ENCODE peak calls at places on chromosomes 13 and 19, in eight cellular contexts. Z is A549, A is K562, E is upper lobe of left lung, N is stomach, V is ovary, F is SK-N-SH, O is transverse colon. R is an unnamed sample. For H3K4me1, the result is how much of the 10 kb centered on the place peaks cover.

GRCh38 chr13:24995225-24995804 is 100.6 kb upstream of the PABPC3 start:
- DNase-seq in O (peak), Z (peak), F (peak), N (peak), E (peak), V (peak), A (peak), R (peak)

GRCh38 chr19:33194884-33195710 is 967 bp downstream of the LRP3 start:
- DNase-seq in A (no peak), E (no peak), N (peak), O (peak), V (peak), F (peak), Z (peak), R (no peak)

GRCh38 chr13:113064534-113065405 is 40.8 kb upstream of the F7 start:
- DNase-seq in E (no peak), F (no peak), V (no peak), N (no peak), O (no peak), A (peak), Z (peak), R (no peak)

GRCh38 chr19:42242071-42242511 is 311 bp downstream of the GSK3A start:
- DNase-seq in V (no peak), A (no peak), E (no peak), Z (no peak), N (no peak), F (peak), O (no peak), R (no peak)

GRCh38 chr13:35165205-35165604 is 223.1 kb downstream of the NBEA start:
- DNase-seq in Z (no peak), V (no peak), O (no peak), N (no peak), E (no peak), A (no peak), F (no peak), R (no peak)

GRCh38 chr19:9075064-9075964 is 11.5 kb upstream of the OR1M1 start:
- DNase-seq in A (peak), F (peak), N (peak), E (peak), V (peak), Z (peak), O (peak), R (peak)

GRCh38 chr19:315811-316210 is 24.6 kb upstream of the PLPP2 start:
- DNase-seq in V (no peak), O (no peak), A (no peak), Z (no peak), F (no peak), E (no peak), N (no peak), R (no peak)

GRCh38 chr19:12974301-12975220 is 5.2 kb downstream of the DAND5 start:
- DNase-seq in O (no peak), A (peak), Z (no peak), F (peak), V (peak), N (no peak), E (no peak), R (no peak)

GRCh38 chr19:33805840-33806433 is 9.3 kb downstream of the KCTD15 start:
- DNase-seq in O (no peak), Z (no peak), V (no peak), E (no peak), F (no peak), A (no peak), N (no peak), R (no peak)

GRCh38 chr13:102839462-102839861 is 6.4 kb upstream of the ERCC5 start:
- DNase-seq in O (no peak), V (no peak), E (no peak), Z (no peak), A (no peak), F (no peak), N (no peak), R (no peak)

GRCh38 chr13:70183041-70183440 is 74.8 kb upstream of the KLHL1 start:
- DNase-seq in N (no peak), O (no peak), Z (peak), V (no peak), A (no peak), F (no peak), E (no peak), R (no peak)

GRCh38 chr13:100827489-100828000 is 152.9 kb upstream of the TMTC4 start:
- DNase-seq in V (no peak), E (no peak), A (no peak), O (no peak), F (no peak), N (no peak), Z (no peak), R (no peak)

GRCh38 chr13:24683833-24684599 is 3.8 kb downstream of the ATP12A start:
- DNase-seq in E (peak), A (peak), F (peak), Z (peak), N (peak), V (no peak), O (peak), R (no peak)

GRCh38 chr13:85386424-85386823 is 412.8 kb downstream of the SLITRK6 start:
- DNase-seq in E (no peak), F (peak), A (no peak), Z (peak), O (no peak), N (no peak), V (no peak), R (no peak)

GRCh38 chr13:26230703-26231102 is 8.6 kb upstream of the RNF6 start:
- DNase-seq in Z (no peak), V (no peak), O (no peak), N (no peak), E (no peak), F (peak), A (no peak), R (no peak)

GRCh38 chr19:5957132-5957531 is 20.8 kb downstream of the RANBP3 start:
- DNase-seq in N (no peak), A (no peak), Z (no peak), F (no peak), E (no peak), V (no peak), O (no peak), R (no peak)

GRCh38 chr13:99986751-99987150 is 5.2 kb downstream of the ZIC2 start:
- DNase-seq in Z (no peak), O (no peak), F (no peak), V (no peak), E (no peak), N (no peak), A (no peak), R (no peak)

GRCh38 chr13:96172066-96172465 is 82.2 kb downstream of the HS6ST3 start:
- DNase-seq in E (no peak), Z (no peak), F (no peak), O (no peak), A (no peak), N (no peak), V (no peak), R (no peak)

GRCh38 chr13:19596960-19597361 is 35.6 kb upstream of the TPTE2 start:
- DNase-seq in E (no peak), A (no peak), N (no peak), O (no peak), Z (peak), F (no peak), V (no peak), R (no peak)

GRCh38 chr19:35462476-35462953 is 14.5 kb downstream of the FFAR2 start:
- DNase-seq in O (peak), F (no peak), E (peak), Z (no peak), A (no peak), V (no peak), N (no peak), R (no peak)

GRCh38 chr13:85586422-85586831 is 212.8 kb downstream of the SLITRK6 start:
- DNase-seq in E (no peak), A (no peak), N (no peak), V (no peak), F (no peak), Z (peak), O (no peak), R (no peak)

GRCh38 chr13:23146811-23147245 is 34.0 kb upstream of the SGCG start:
- DNase-seq in V (no peak), F (no peak), Z (no peak), E (no peak), O (no peak), N (no peak), A (no peak), R (no peak)

GRCh38 chr13:23147264-23147663 is 33.5 kb upstream of the SGCG start:
- DNase-seq in F (no peak), A (no peak), E (no peak), O (no peak), V (no peak), Z (no peak), N (no peak), R (no peak)

GRCh38 chr13:23141964-23142363 is 38.8 kb upstream of the SGCG start:
- DNase-seq in F (no peak), A (no peak), N (no peak), E (no peak), Z (no peak), V (no peak), O (no peak), R (no peak)

GRCh38 chr13:23147827-23148226 is 33.0 kb upstream of the SGCG start:
- DNase-seq in F (no peak), A (no peak), E (no peak), Z (no peak), N (no peak), O (no peak), V (no peak), R (no peak)
- TF ChIP-seq EP300 in F (no peak), A (no peak), E (no peak), Z (no peak), N (no peak), O (no peak), V (no peak), R (no peak)

GRCh38 chr19:58406818-58407657 is 1.4 kb upstream of the ZNF584 start:
- DNase-seq in V (peak), F (no peak), E (no peak), Z (peak), N (no peak), O (no peak), A (no peak), R (no peak)
- TF ChIP-seq CTCF in V (no peak), F (peak), E (peak), Z (peak), N (no peak), O (no peak), A (peak), R (peak)

GRCh38 chr19:15430526-15431120 is 11.8 kb upstream of the AKAP8L start:
- DNase-seq in A (no peak), N (no peak), V (no peak), E (no peak), O (no peak), F (no peak), Z (no peak), R (no peak)
- H3K4me1 ChIP-seq in A (under half), N (under half), V (under half), E (under half), O (under half), F (under half), Z (under half), R (half or more)

GRCh38 chr19:11025006-11025405 is 64.2 kb downstream of the SMARCA4 start:
- DNase-seq in V (no peak), A (no peak), Z (no peak), O (no peak), F (no peak), E (no peak), N (no peak), R (no peak)

GRCh38 chr19:11023635-11024168 is 62.9 kb downstream of the SMARCA4 start:
- DNase-seq in E (no peak), V (no peak), O (no peak), F (no peak), N (no peak), Z (no peak), A (no peak), R (no peak)

GRCh38 chr19:11025445-11025844 is 63.8 kb upstream of the LDLR start:
- DNase-seq in A (no peak), N (no peak), V (no peak), Z (no peak), F (no peak), O (no peak), E (no peak), R (no peak)

GRCh38 chr19:11023016-11023415 is 62.2 kb downstream of the SMARCA4 start:
- DNase-seq in Z (no peak), O (no peak), F (no peak), A (no peak), E (no peak), N (no peak), V (no peak), R (no peak)

GRCh38 chr19:11024259-11024658 is 63.4 kb downstream of the SMARCA4 start:
- DNase-seq in E (no peak), O (no peak), A (no peak), F (no peak), Z (no peak), N (no peak), V (no peak), R (no peak)
- TF ChIP-seq EP300 in E (no peak), O (no peak), A (no peak), F (no peak), Z (no peak), N (no peak), V (no peak), R (no peak)

DNA sequence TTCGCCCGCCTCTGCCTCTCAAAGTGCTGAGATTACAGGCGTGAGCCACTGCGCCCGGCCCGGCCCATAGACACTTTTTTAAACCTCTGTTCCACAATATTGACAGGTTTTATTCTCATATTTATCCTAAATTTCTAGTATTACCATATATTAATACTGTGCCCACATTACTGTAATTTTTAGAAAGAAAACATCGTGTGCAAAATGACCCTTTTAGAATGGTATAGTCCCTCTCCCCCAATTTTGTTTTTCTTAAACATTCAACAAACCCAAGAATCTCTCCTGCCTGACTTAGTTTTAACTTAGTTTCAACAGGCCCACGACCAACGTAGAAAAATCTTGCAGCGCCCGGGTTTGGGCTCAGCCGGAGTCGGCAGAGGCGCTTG is 9.1 kb downstream of the CDX2 start:
- DNase-seq in V (no peak), A (no peak), O (no peak), N (no peak), F (no peak), Z (no peak), E (no peak), R (no peak)
- TF ChIP-seq CTCF in V (no peak), A (no peak), O (no peak), N (no peak), F (no peak), Z (no peak), E (no peak), R (no peak)

DNA sequence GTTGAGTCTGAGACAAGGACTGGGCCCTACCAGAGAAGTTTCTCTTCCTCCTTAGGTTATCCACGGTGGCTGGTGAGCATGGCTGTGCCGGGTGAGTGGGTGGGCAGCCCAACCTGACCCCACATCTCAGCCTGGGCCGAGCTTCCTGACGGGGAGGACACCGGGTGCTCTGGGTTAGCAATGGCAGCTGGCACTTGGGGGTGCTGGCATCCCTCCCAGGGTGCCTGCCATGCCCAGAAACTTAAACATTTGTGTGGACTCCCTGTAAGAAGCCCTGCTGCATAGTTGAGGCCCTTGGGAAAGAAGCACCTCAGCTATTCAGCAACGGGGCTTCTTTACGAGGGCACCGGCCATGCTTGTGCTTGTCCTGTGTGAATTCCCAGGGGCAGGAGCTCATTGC is 33.9 kb upstream of the MEDAG start:
- DNase-seq in O (no peak), N (no peak), F (no peak), A (no peak), V (no peak), Z (no peak), E (no peak), R (no peak)
- H3K4me1 ChIP-seq in O (under half), N (under half), F (under half), A (under half), V (under half), Z (under half), E (under half), R (half or more)

R was measured in esophagus muscularis mucosa.